ENCODE peak calls at places on chromosomes 16 and 17, in five cellular contexts. C is SK-N-DZ, Y is HTR-8/SVneo, B is HEK293T, U is iPS DF 6.9. P is an unnamed sample.

GRCh38 chr16:29811896-29812665 is at the start of gene PRRT2:
- DNase-seq in B (peak), Y (peak), C (peak), U (no peak), P (no peak)

GRCh38 chr16:75415169-75415908 is 18.0 kb downstream of the CFDP1 start:
- DNase-seq in U (no peak), C (no peak), B (no peak), Y (no peak), P (no peak)

GRCh38 chr17:28811594-28812135 is 30.9 kb downstream of the FAM222B start:
- DNase-seq in B (no peak), Y (no peak), C (no peak), U (no peak), P (no peak)

GRCh38 chr16:86716649-86717048 is 138.3 kb downstream of the FOXL1 start:
- DNase-seq in B (no peak), Y (no peak), C (no peak), U (no peak), P (no peak)

GRCh38 chr16:813204-813915 is 12.8 kb upstream of the GNG13 start:
- DNase-seq in U (no peak), C (no peak), B (peak), Y (peak), P (no peak)

GRCh38 chr17:50687200-50688066 is 20.3 kb downstream of the ANKRD40 start:
- DNase-seq in C (peak), B (no peak), Y (no peak), U (no peak), P (no peak)

GRCh38 chr16:84532299-84532724 is 27.9 kb upstream of the MEAK7 start:
- DNase-seq in C (no peak), B (no peak), U (no peak), Y (peak), P (peak)

GRCh38 chr17:6713130-6713917 is at the start of gene SLC13A5:
- DNase-seq in C (no peak), U (no peak), B (no peak), Y (peak), P (peak)

GRCh38 chr17:19304209-19304608 is 58.3 kb downstream of the B9D1 start:
- DNase-seq in U (no peak), C (no peak), B (no peak), Y (peak), P (no peak)

GRCh38 chr17:10936931-10937330 is 99.0 kb upstream of the PIRT start:
- DNase-seq in U (no peak), Y (no peak), B (no peak), C (no peak), P (no peak)

GRCh38 chr17:15996322-15996721 is 3.2 kb downstream of the ZSWIM7 start:
- DNase-seq in C (no peak), B (no peak), U (no peak), Y (no peak), P (no peak)

GRCh38 chr16:50152807-50153647 is at the start of gene TENT4B:
- DNase-seq in U (no peak), C (peak), Y (peak), B (peak), P (no peak)

GRCh38 chr16:4298761-4299522 is 16.9 kb upstream of the GLIS2 start:
- DNase-seq in U (no peak), Y (peak), C (peak), B (no peak), P (peak)

GRCh38 chr17:67365762-67366192 is 600 bp downstream of the PSMD12 start:
- DNase-seq in B (no peak), U (no peak), C (no peak), Y (no peak), P (no peak)

GRCh38 chr16:1945559-1946391 is 2.8 kb upstream of the MSRB1 start:
- DNase-seq in C (no peak), U (no peak), B (no peak), Y (no peak), P (no peak)

GRCh38 chr17:79855331-79856124 is 16.3 kb upstream of the CBX4 start:
- DNase-seq in Y (no peak), C (no peak), B (no peak), U (no peak), P (no peak)

P was measured in iPS DF 19.7.